ENCODE peak calls at places on chromosomes 12 and 14, in seven cellular contexts. N, A, V, P, O, G and B are unnamed samples.

GRCh38 chr12:125530876-125531275 is 465.6 kb downstream of the AACS start:
- DNase-seq in V (no peak), A (no peak), N (no peak), G (no peak), P (no peak), O (no peak), B (no peak)

GRCh38 chr14:64698899-64699298 is 5.3 kb upstream of the PLEKHG3 start:
- DNase-seq in V (no peak), G (no peak), O (no peak), A (no peak), P (no peak), N (peak), B (no peak)

GRCh38 chr14:89415139-89415538 is 1.9 kb downstream of the FOXN3 start:
- DNase-seq in O (no peak), G (no peak), A (no peak), P (no peak), V (no peak), N (no peak), B (no peak)

GRCh38 chr12:72133497-72134055 is 138.6 kb upstream of the TRHDE start:
- DNase-seq in O (no peak), N (no peak), V (no peak), P (no peak), A (peak), G (no peak), B (no peak)

GRCh38 chr12:13313886-13314285 is 117.4 kb downstream of the EMP1 start:
- DNase-seq in P (no peak), N (no peak), O (no peak), V (no peak), A (no peak), G (no peak), B (no peak)

GRCh38 chr12:51269174-51270066 is 795 bp downstream of the SMAGP start:
- DNase-seq in A (peak), N (peak), O (no peak), G (peak), V (peak), P (peak), B (peak)

GRCh38 chr12:78035913-78036658 is 205.4 kb downstream of the NAV3 start:
- DNase-seq in A (peak), O (no peak), G (no peak), V (peak), P (no peak), N (no peak), B (no peak)

GRCh38 chr14:91352101-91352500 is 65.5 kb downstream of the CCDC88C start:
- DNase-seq in N (no peak), V (no peak), A (peak), G (peak), P (peak), O (no peak), B (peak)

GRCh38 chr14:35285168-35285990 is 6.8 kb upstream of the PSMA6 start:
- DNase-seq in V (no peak), G (no peak), O (no peak), N (no peak), A (no peak), P (no peak), B (peak)

GRCh38 chr12:45989857-45990467 is 412 bp downstream of the SCAF11 start:
- DNase-seq in A (peak), O (peak), N (peak), P (peak), G (peak), V (peak), B (peak)

GRCh38 chr14:64719601-64720000 is 15.4 kb downstream of the PLEKHG3 start:
- DNase-seq in V (no peak), A (no peak), G (no peak), O (no peak), N (peak), P (no peak), B (no peak)

GRCh38 chr12:2648406-2648805 is 146.4 kb upstream of the FKBP4 start:
- DNase-seq in V (no peak), P (no peak), A (no peak), N (no peak), G (no peak), O (no peak), B (no peak)